ENCODE peak calls at places on chromosomes 16 and 17, in six cellular contexts. O is chondrocyte; Q is HuH-7; J is activated naive CD8-positive, alpha-beta T cell treated with anti-CD3 and anti-CD28 coated beads, Interleukin-2, amount 50 U/mL, for 24 hours; B is HT1080; X is GM04504. G is an unnamed sample.
A peak's percentile ranks its signal among the peaks of the same experiment; 100 is the strongest.

GRCh38 chr16:31430380-31431052 is 2.4 kb upstream of the COX6A2 start:
- DNase-seq in O (peak; percentile 19), Q (no peak), J (no peak), B (no peak), X (no peak), G (no peak)

GRCh38 chr16:69613283-69614154 is 47.8 kb downstream of the NFAT5 start:
- DNase-seq in O (no peak), Q (peak; percentile 58), J (no peak), B (peak; percentile 24), X (no peak), G (no peak)

GRCh38 chr16:81608515-81609209 is 164.1 kb downstream of the CMIP start:
- DNase-seq in O (no peak), Q (no peak), J (no peak), B (no peak), X (no peak), G (no peak)

GRCh38 chr17:52136173-52136572 is 22.3 kb downstream of the CA10 start:
- DNase-seq in O (no peak), Q (no peak), J (no peak), B (no peak), X (no peak), G (no peak)

GRCh38 chr17:57905875-57906455 is 49.2 kb downstream of the CUEDC1 start:
- DNase-seq in O (no peak), Q (no peak), J (no peak), B (no peak), X (no peak), G (no peak)

GRCh38 chr17:16439867-16440351 is 24.5 kb downstream of the TRPV2 start:
- DNase-seq in O (no peak), Q (no peak), J (no peak), B (no peak), X (no peak), G (no peak)

GRCh38 chr17:40290629-40291296 is 3.1 kb downstream of the CDC6 start:
- DNase-seq in O (no peak), Q (no peak), J (no peak), B (peak; percentile 84), X (peak; percentile 84), G (peak; percentile 53)

GRCh38 chr17:77742579-77742978 is 215.9 kb upstream of the TNRC6C start:
- DNase-seq in O (no peak), Q (no peak), J (no peak), B (no peak), X (no peak), G (no peak)

GRCh38 chr16:66714659-66715307 is 18.2 kb upstream of the CMTM4 start:
- DNase-seq in O (no peak), Q (no peak), J (no peak), B (no peak), X (no peak), G (no peak)

GRCh38 chr16:79673635-79674034 is 73.1 kb upstream of the MAF start:
- DNase-seq in O (no peak), Q (no peak), J (no peak), B (no peak), X (no peak), G (no peak)

GRCh38 chr17:10270258-10270657 is 71.9 kb upstream of the GAS7 start:
- DNase-seq in O (no peak), Q (no peak), J (no peak), B (peak; percentile 18), X (no peak), G (peak; percentile 84)

GRCh38 chr17:9002236-9002609 is 19.1 kb upstream of the NTN1 start:
- DNase-seq in O (no peak), Q (no peak), J (no peak), B (no peak), X (no peak), G (no peak)

GRCh38 chr17:31491794-31492171 is 100.3 kb downstream of the RAB11FIP4 start:
- DNase-seq in O (no peak), Q (no peak), J (no peak), B (no peak), X (no peak), G (no peak)

GRCh38 chr16:84995666-84996065 is 15.7 kb downstream of the ZDHHC7 start:
- DNase-seq in O (no peak), Q (no peak), J (no peak), B (no peak), X (no peak), G (no peak)

GRCh38 chr17:78934681-78935418 is 9.7 kb upstream of the TIMP2 start:
- DNase-seq in O (no peak), Q (no peak), J (no peak), B (peak; percentile 30), X (no peak), G (no peak)

GRCh38 chr17:10061131-10061581 is 137.2 kb downstream of the GAS7 start:
- DNase-seq in O (no peak), Q (no peak), J (no peak), B (no peak), X (peak; percentile 51), G (no peak)

GRCh38 chr17:58005031-58005727 is 1.9 kb downstream of the SRSF1 start:
- DNase-seq in O (no peak), Q (no peak), J (no peak), B (no peak), X (no peak), G (no peak)

GRCh38 chr17:10172241-10172741 is 26.1 kb downstream of the GAS7 start:
- DNase-seq in O (no peak), Q (no peak), J (no peak), B (no peak), X (no peak), G (no peak)

GRCh38 chr17:4558311-4558972 is 1.9 kb downstream of the GGT6 start:
- DNase-seq in O (no peak), Q (no peak), J (no peak), B (no peak), X (no peak), G (no peak)

GRCh38 chr17:42509409-42509808 is 26.6 kb upstream of the NAGLU start:
- DNase-seq in O (no peak), Q (no peak), J (no peak), B (no peak), X (no peak), G (no peak)

GRCh38 chr17:80647746-80648145 is 103.1 kb downstream of the RPTOR start:
- DNase-seq in O (no peak), Q (no peak), J (peak; percentile 34), B (peak; percentile 86), X (peak; percentile 88), G (no peak)

G was measured in COLO829.